ENCODE peak calls at places on chromosomes 4 and X, in eight cellular contexts. One of them, this sample, is unnamed.

GRCh38 chr4:72295966-72296557 is 264.3 kb downstream of the NPFFR2 start:
- DNase-seq in NCI-H2029: no peak
- DNase-seq in GM23338: peak; percentile 80
- DNase-seq in LHCN-M2: peak; percentile 44
- DNase-seq in progenitor cell of endocrine pancreas: no peak
- DNase-seq in CD4-positive, alpha-beta memory T cell: no peak
- DNase-seq in GM23248: peak; percentile 78
- DNase-seq in CD8-positive, alpha-beta memory T cell: no peak
- DNase-seq in this sample: peak; percentile 63

GRCh38 chr4:178142724-178143123 is 700.5 kb upstream of the AGA start:
- DNase-seq in GM23248: no peak
- DNase-seq in NCI-H2029: no peak
- DNase-seq in CD4-positive, alpha-beta memory T cell: no peak
- DNase-seq in GM23338: no peak
- DNase-seq in LHCN-M2: no peak
- DNase-seq in CD8-positive, alpha-beta memory T cell: no peak
- DNase-seq in progenitor cell of endocrine pancreas: no peak
- DNase-seq in this sample: no peak

GRCh38 chr4:105714071-105714521 is 5.5 kb downstream of the GSTCD start:
- DNase-seq in GM23338: no peak
- DNase-seq in CD4-positive, alpha-beta memory T cell: no peak
- DNase-seq in GM23248: peak; percentile 39
- DNase-seq in LHCN-M2: peak; percentile 76
- DNase-seq in NCI-H2029: no peak
- DNase-seq in CD8-positive, alpha-beta memory T cell: no peak
- DNase-seq in progenitor cell of endocrine pancreas: no peak
- DNase-seq in this sample: peak; percentile 46

GRCh38 chrX:72569786-72570185 is 2.9 kb downstream of the HDAC8 start:
- DNase-seq in GM23338: no peak
- DNase-seq in progenitor cell of endocrine pancreas: no peak
- DNase-seq in NCI-H2029: no peak
- DNase-seq in CD4-positive, alpha-beta memory T cell: no peak
- DNase-seq in LHCN-M2: peak; percentile 70
- DNase-seq in CD8-positive, alpha-beta memory T cell: no peak
- DNase-seq in GM23248: peak; percentile 82
- DNase-seq in this sample: no peak

GRCh38 chrX:45070116-45071007 is 130.3 kb downstream of the DIPK2B start:
- DNase-seq in CD8-positive, alpha-beta memory T cell: no peak
- DNase-seq in NCI-H2029: peak; percentile 17
- DNase-seq in GM23338: peak; percentile 41
- DNase-seq in CD4-positive, alpha-beta memory T cell: peak; percentile 52
- DNase-seq in LHCN-M2: peak; percentile 50
- DNase-seq in GM23248: peak; percentile 52
- DNase-seq in progenitor cell of endocrine pancreas: no peak
- DNase-seq in this sample: peak; percentile 44

GRCh38 chr4:128649575-128650205 is 159.8 kb upstream of the JADE1 start:
- DNase-seq in progenitor cell of endocrine pancreas: no peak
- DNase-seq in NCI-H2029: no peak
- DNase-seq in GM23338: no peak
- DNase-seq in LHCN-M2: peak; percentile 67
- DNase-seq in CD4-positive, alpha-beta memory T cell: no peak
- DNase-seq in GM23248: peak; percentile 80
- DNase-seq in CD8-positive, alpha-beta memory T cell: no peak
- DNase-seq in this sample: peak; percentile 44

GRCh38 chr4:44025376-44026020 is 423.1 kb downstream of the KCTD8 start:
- DNase-seq in progenitor cell of endocrine pancreas: no peak
- DNase-seq in CD8-positive, alpha-beta memory T cell: no peak
- DNase-seq in GM23338: no peak
- DNase-seq in NCI-H2029: no peak
- DNase-seq in LHCN-M2: no peak
- DNase-seq in CD4-positive, alpha-beta memory T cell: no peak
- DNase-seq in GM23248: no peak
- DNase-seq in this sample: no peak

GRCh38 chr4:142435599-142436235 is 410.4 kb downstream of the INPP4B start:
- DNase-seq in LHCN-M2: peak; percentile 65
- DNase-seq in GM23338: peak; percentile 82
- DNase-seq in progenitor cell of endocrine pancreas: peak; percentile 13
- DNase-seq in CD8-positive, alpha-beta memory T cell: no peak
- DNase-seq in NCI-H2029: peak; percentile 44
- DNase-seq in GM23248: no peak
- DNase-seq in CD4-positive, alpha-beta memory T cell: no peak
- DNase-seq in this sample: peak; percentile 89

GRCh38 chrX:54530358-54530900 is 410 bp downstream of the GNL3L start:
- DNase-seq in progenitor cell of endocrine pancreas: no peak
- DNase-seq in CD8-positive, alpha-beta memory T cell: no peak
- DNase-seq in LHCN-M2: no peak
- DNase-seq in GM23248: peak; percentile 19
- DNase-seq in CD4-positive, alpha-beta memory T cell: no peak
- DNase-seq in NCI-H2029: no peak
- DNase-seq in GM23338: no peak
- DNase-seq in this sample: no peak

GRCh38 chr4:185115827-185116232 is 27.2 kb upstream of the SLC25A4 start:
- DNase-seq in progenitor cell of endocrine pancreas: peak; percentile 20
- DNase-seq in LHCN-M2: peak; percentile 73
- DNase-seq in GM23248: peak; percentile 11
- DNase-seq in NCI-H2029: no peak
- DNase-seq in CD8-positive, alpha-beta memory T cell: no peak
- DNase-seq in GM23338: peak; percentile 88
- DNase-seq in CD4-positive, alpha-beta memory T cell: no peak
- DNase-seq in this sample: peak; percentile 67

GRCh38 chrX:108261541-108262218 is 170.1 kb downstream of the ATG4A start:
- DNase-seq in LHCN-M2: peak; percentile 65
- DNase-seq in CD8-positive, alpha-beta memory T cell: no peak
- DNase-seq in GM23248: peak; percentile 40
- DNase-seq in NCI-H2029: no peak
- DNase-seq in GM23338: no peak
- DNase-seq in CD4-positive, alpha-beta memory T cell: no peak
- DNase-seq in progenitor cell of endocrine pancreas: no peak
- DNase-seq in this sample: no peak

GRCh38 chr4:176920694-176921093 is 128.0 kb upstream of the VEGFC start:
- DNase-seq in CD4-positive, alpha-beta memory T cell: no peak
- DNase-seq in CD8-positive, alpha-beta memory T cell: no peak
- DNase-seq in NCI-H2029: no peak
- DNase-seq in progenitor cell of endocrine pancreas: no peak
- DNase-seq in GM23248: peak; percentile 90
- DNase-seq in LHCN-M2: peak; percentile 83
- DNase-seq in GM23338: no peak
- DNase-seq in this sample: no peak

GRCh38 chr4:13980317-13980716 is 352.8 kb upstream of the BOD1L1 start:
- DNase-seq in NCI-H2029: no peak
- DNase-seq in CD8-positive, alpha-beta memory T cell: no peak
- DNase-seq in GM23248: peak; percentile 94
- DNase-seq in CD4-positive, alpha-beta memory T cell: no peak
- DNase-seq in GM23338: no peak
- DNase-seq in progenitor cell of endocrine pancreas: no peak
- DNase-seq in LHCN-M2: peak; percentile 99
- DNase-seq in this sample: peak; percentile 95

This sample was measured in myocyte.